ENCODE peak calls at places on chromosome 14, in four cellular contexts. M is astrocyte of the spinal cord, F is KBM-7, O is GM18507. D is an unnamed sample.

GRCh38 chr14:73713206-73713803 is 879 bp downstream of the PNMA1 start:
- DNase-seq in M (peak; percentile 42), F (no peak), O (no peak), D (no peak)

GRCh38 chr14:43449291-43449690 is 1057.8 kb downstream of the FSCB start:
- DNase-seq in M (no peak), F (no peak), O (no peak), D (no peak)

GRCh38 chr14:102568115-102568614 is 24.3 kb upstream of the RCOR1 start:
- DNase-seq in M (no peak), F (no peak), O (no peak), D (peak; percentile 76)

GRCh38 chr14:61179061-61179675 is 102.0 kb downstream of the TMEM30B start:
- DNase-seq in M (no peak), F (no peak), O (no peak), D (no peak)

GRCh38 chr14:76924363-76925151 is 98.3 kb downstream of the LRRC74A start:
- DNase-seq in M (peak; percentile 44), F (peak; percentile 32), O (no peak), D (peak; percentile 20)

GRCh38 chr14:69625299-69626131 is 14.1 kb downstream of the SUSD6 start:
- DNase-seq in M (peak; percentile 28), F (peak; percentile 76), O (peak; percentile 55), D (peak; percentile 76)

GRCh38 chr14:96122496-96122895 is 82.1 kb upstream of the BDKRB2 start:
- DNase-seq in M (peak; percentile 22), F (no peak), O (no peak), D (no peak)

GRCh38 chr14:24710403-24711063 is 76.5 kb upstream of the GZMB start:
- DNase-seq in M (peak; percentile 47), F (peak; percentile 62), O (no peak), D (peak; percentile 65)

GRCh38 chr14:95440951-95441350 is 75.5 kb downstream of the SYNE3 start:
- DNase-seq in M (no peak), F (no peak), O (no peak), D (no peak)

D was measured in OCI-M1.